ENCODE peak calls at places on chromosomes 1 and 21, in ten cellular contexts. R is anterior cingulate cortex; E is Caco-2; V is HT-29; F is stimulated activated CD4-positive, alpha-beta T cell treated with anti-CD3 and anti-CD28 coated beads, TNF-alpha, amount 100 ng/mL, for 1 hour; H is activated naive CD4-positive, alpha-beta T cell treated with anti-CD3 and anti-CD28 coated beads, Interleukin-2, amount 10 ng/mL, durations not matched to agents 7 days and 5 days; D is ELR; Y is Kasumi-1; A is stimulated activated CD8-positive, alpha-beta memory T cell treated with anti-CD3 and anti-CD28 coated beads, Interleukin-7, amount 100 ng/mL, for 48 hours; X is EH. Q is an unnamed sample.

GRCh38 chr1:217315346-217315745 is 315.5 kb downstream of the GPATCH2 start:
- DNase-seq in A (no peak), V (no peak), E (no peak), R (no peak), H (no peak), F (no peak), Y (no peak), D (no peak), X (no peak), Q (no peak)

GRCh38 chr1:86912501-86912900 is 1.4 kb downstream of the SELENOF start:
- DNase-seq in A (no peak), R (no peak), H (no peak), F (no peak), X (peak), D (no peak), E (no peak), Y (no peak), V (peak), Q (no peak)

GRCh38 chr1:41501581-41501980 is 17.1 kb upstream of the EDN2 start:
- DNase-seq in F (no peak), A (no peak), V (peak), X (no peak), E (no peak), R (no peak), D (no peak), H (no peak), Y (no peak), Q (no peak)

GRCh38 chr1:207062058-207062457 is 9.0 kb downstream of the PFKFB2 start:
- DNase-seq in X (no peak), R (no peak), E (no peak), H (no peak), Y (no peak), D (no peak), A (no peak), F (no peak), V (no peak), Q (no peak)

GRCh38 chr1:10980094-10980577 is 32.3 kb upstream of the TARDBP start:
- DNase-seq in X (peak), R (peak), E (no peak), A (no peak), F (no peak), D (peak), V (peak), H (no peak), Y (no peak), Q (peak)

GRCh38 chr1:54310439-54311328 is 95.5 kb downstream of the SSBP3 start:
- DNase-seq in A (no peak), E (peak), X (peak), R (no peak), V (peak), Y (no peak), D (peak), H (no peak), F (no peak), Q (peak)

GRCh38 chr1:40834968-40835545 is 27.1 kb downstream of the CITED4 start:
- DNase-seq in F (no peak), R (no peak), Y (no peak), E (no peak), D (peak), H (no peak), A (no peak), V (no peak), X (peak), Q (no peak)

GRCh38 chr1:2347907-2348306 is 43.4 kb downstream of the MORN1 start:
- DNase-seq in Y (no peak), E (no peak), A (no peak), D (no peak), R (no peak), F (no peak), V (no peak), X (no peak), H (no peak), Q (no peak)

GRCh38 chr1:168362991-168363390 is 82.3 kb downstream of the TBX19 start:
- DNase-seq in Y (no peak), F (peak), V (peak), R (no peak), H (peak), X (no peak), D (no peak), A (no peak), E (no peak), Q (no peak)

GRCh38 chr21:33451634-33452071 is 28.1 kb downstream of the TMEM50B start:
- DNase-seq in Y (no peak), X (peak), V (peak), F (no peak), A (no peak), E (peak), R (no peak), D (peak), H (no peak), Q (no peak)

GRCh38 chr1:15684468-15685283 is 556 bp downstream of the PLEKHM2 start:
- DNase-seq in E (peak), Y (peak), R (peak), V (peak), D (peak), F (no peak), A (peak), X (peak), H (peak), Q (no peak)

GRCh38 chr1:223716302-223716862 is 4.0 kb downstream of the CAPN2 start:
- DNase-seq in F (no peak), E (no peak), R (no peak), Y (peak), X (peak), H (peak), V (no peak), D (no peak), A (no peak), Q (no peak)

GRCh38 chr1:230105754-230106625 is 39.0 kb downstream of the GALNT2 start:
- DNase-seq in F (no peak), E (peak), D (peak), V (peak), Y (no peak), A (no peak), R (no peak), H (no peak), X (peak), Q (no peak)

GRCh38 chr21:42331660-42332059 is 16.5 kb upstream of the TFF3 start:
- DNase-seq in Y (no peak), F (no peak), R (no peak), A (no peak), H (no peak), V (no peak), X (no peak), D (no peak), E (no peak), Q (no peak)

GRCh38 chr1:33074193-33074945 is 6.6 kb upstream of the AZIN2 start:
- DNase-seq in E (no peak), Y (no peak), V (no peak), R (peak), D (no peak), X (no peak), A (no peak), F (no peak), H (no peak), Q (no peak)

GRCh38 chr1:99546432-99547416 is 99.2 kb upstream of the PALMD start:
- DNase-seq in F (no peak), H (no peak), A (no peak), R (no peak), X (peak), D (peak), E (no peak), Y (no peak), V (no peak), Q (no peak)

GRCh38 chr21:43644609-43645008 is 14.7 kb downstream of the HSF2BP start:
- DNase-seq in A (no peak), H (no peak), F (no peak), X (peak), D (peak), V (no peak), E (no peak), R (peak), Y (no peak), Q (no peak)

GRCh38 chr1:59901770-59902388 is 24.7 kb downstream of the CYP2J2 start:
- DNase-seq in E (no peak), H (no peak), A (no peak), Y (no peak), F (no peak), V (no peak), X (no peak), D (no peak), R (no peak), Q (no peak)

GRCh38 chr1:209884249-209884648 is 53.8 kb upstream of the SYT14 start:
- DNase-seq in D (peak), H (no peak), F (no peak), X (peak), V (no peak), Y (no peak), A (no peak), E (no peak), R (no peak), Q (no peak)

GRCh38 chr1:79859212-79859948 is 852.9 kb upstream of the ADGRL4 start:
- DNase-seq in R (no peak), F (no peak), A (no peak), Y (no peak), H (no peak), D (peak), V (peak), E (peak), X (peak), Q (no peak)

GRCh38 chr1:174153085-174153824 is 6.1 kb upstream of the RABGAP1L start:
- DNase-seq in X (peak), A (no peak), E (no peak), F (no peak), R (no peak), H (no peak), Y (no peak), D (peak), V (no peak), Q (no peak)